ENCODE peak calls at places on chromosomes 1 and 21, in five cellular contexts. One of them, this sample, is unnamed.

GRCh38 chr1:18182518-18183160 is 75.0 kb downstream of the IGSF21 start:
- DNase-seq in NCI-H146: no peak
- DNase-seq in HS-5: no peak
- DNase-seq in GM12865: no peak
- DNase-seq in RCC 7860: peak
- DNase-seq in this sample: peak

GRCh38 chr1:150302338-150302737 is 8.7 kb downstream of the MRPS21 start:
- DNase-seq in NCI-H146: no peak
- DNase-seq in HS-5: no peak
- DNase-seq in GM12865: no peak
- DNase-seq in RCC 7860: no peak
- DNase-seq in this sample: no peak

GRCh38 chr1:44557756-44558155 is 116.5 kb downstream of the TMEM53 start:
- DNase-seq in NCI-H146: no peak
- DNase-seq in HS-5: no peak
- DNase-seq in GM12865: no peak
- DNase-seq in RCC 7860: no peak
- DNase-seq in this sample: no peak

GRCh38 chr21:45209685-45210284 is 77.9 kb downstream of the POFUT2 start:
- DNase-seq in NCI-H146: no peak
- DNase-seq in HS-5: no peak
- DNase-seq in GM12865: peak
- DNase-seq in RCC 7860: no peak
- DNase-seq in this sample: no peak

GRCh38 chr1:108817016-108817415 is 39.9 kb downstream of the AKNAD1 start:
- DNase-seq in NCI-H146: peak
- DNase-seq in HS-5: no peak
- DNase-seq in GM12865: peak
- DNase-seq in RCC 7860: peak
- DNase-seq in this sample: peak

GRCh38 chr1:69929278-69930057 is 275.9 kb downstream of the LRRC40 start:
- DNase-seq in NCI-H146: no peak
- DNase-seq in HS-5: no peak
- DNase-seq in GM12865: no peak
- DNase-seq in RCC 7860: no peak
- DNase-seq in this sample: peak

GRCh38 chr1:14850563-14850962 is 252.1 kb downstream of the KAZN start:
- DNase-seq in NCI-H146: peak
- DNase-seq in HS-5: no peak
- DNase-seq in GM12865: peak
- DNase-seq in RCC 7860: peak
- DNase-seq in this sample: no peak

GRCh38 chr21:45818904-45819285 is 162.7 kb upstream of the COL6A1 start:
- DNase-seq in NCI-H146: no peak
- DNase-seq in HS-5: peak
- DNase-seq in GM12865: peak
- DNase-seq in RCC 7860: peak
- DNase-seq in this sample: peak

GRCh38 chr1:44660176-44660575 is 14.1 kb downstream of the TMEM53 start:
- DNase-seq in NCI-H146: peak
- DNase-seq in HS-5: no peak
- DNase-seq in GM12865: no peak
- DNase-seq in RCC 7860: no peak
- DNase-seq in this sample: no peak

GRCh38 chr1:59556802-59557548 is 257.8 kb upstream of the HOOK1 start:
- DNase-seq in NCI-H146: no peak
- DNase-seq in HS-5: no peak
- DNase-seq in GM12865: no peak
- DNase-seq in RCC 7860: no peak
- DNase-seq in this sample: no peak